ENCODE peak calls at places on chromosomes 16 and 17, in seven cellular contexts. W is tibial nerve, Z is ovary, A is GM12878, E is sigmoid colon, K is heart left ventricle, M is adrenal gland. L is an unnamed sample.

GRCh38 chr17:75267403-75268232 is 3.4 kb downstream of the MIF4GD start:
- DNase-seq in E (no peak), K (no peak), M (no peak), Z (no peak), W (no peak), A (no peak), L (no peak)

GRCh38 chr16:84941916-84942315 is 69.4 kb downstream of the ZDHHC7 start:
- DNase-seq in W (no peak), E (no peak), Z (no peak), M (peak; percentile 84), A (no peak), K (no peak), L (no peak)

GRCh38 chr16:84155226-84155625 is 10.1 kb downstream of the DNAAF1 start:
- DNase-seq in K (no peak), A (no peak), M (no peak), Z (no peak), E (no peak), W (no peak), L (no peak)

GRCh38 chr17:4672055-4672630 is 30.7 kb upstream of the ALOX15 start:
- DNase-seq in A (no peak), M (no peak), W (no peak), E (no peak), K (no peak), Z (no peak), L (no peak)

GRCh38 chr16:66045626-66046025 is 320.9 kb upstream of the CDH5 start:
- DNase-seq in K (no peak), M (no peak), A (no peak), Z (no peak), E (no peak), W (no peak), L (peak; percentile 32)

GRCh38 chr17:8121531-8122390 is 2.1 kb downstream of the HES7 start:
- DNase-seq in K (no peak), Z (peak; percentile 77), W (peak; percentile 22), E (peak; percentile 78), A (no peak), M (no peak), L (peak; percentile 66)

GRCh38 chr16:10756574-10756973 is 12.9 kb downstream of the NUBP1 start:
- DNase-seq in W (no peak), K (no peak), Z (no peak), M (no peak), A (no peak), E (no peak), L (peak; percentile 31)

GRCh38 chr17:977163-977562 is 2.4 kb downstream of the NXN start:
- DNase-seq in W (no peak), Z (no peak), K (no peak), E (no peak), A (no peak), M (no peak), L (no peak)

GRCh38 chr17:4908301-4908700 is 5.4 kb upstream of the CHRNE start:
- DNase-seq in W (no peak), M (no peak), A (no peak), K (no peak), E (no peak), Z (no peak), L (no peak)

GRCh38 chr17:3594976-3595375 is 14.2 kb downstream of the TRPV1 start:
- DNase-seq in W (no peak), E (no peak), K (no peak), A (no peak), Z (no peak), M (no peak), L (peak; percentile 28)

GRCh38 chr16:4795181-4795827 is at the start of gene SMIM22:
- DNase-seq in W (no peak), M (no peak), Z (no peak), K (no peak), E (no peak), A (no peak), L (no peak)

GRCh38 chr16:87138316-87138715 is 178.9 kb downstream of the C16orf95 start:
- DNase-seq in W (no peak), Z (no peak), M (no peak), K (no peak), E (peak; percentile 9), A (no peak), L (no peak)

GRCh38 chr17:74485841-74486240 is 19.4 kb downstream of the CD300A start:
- DNase-seq in E (no peak), W (no peak), M (no peak), Z (no peak), K (no peak), A (no peak), L (no peak)

GRCh38 chr16:81449241-81449640 is 4.6 kb downstream of the CMIP start:
- DNase-seq in E (no peak), W (no peak), Z (no peak), M (no peak), K (no peak), A (no peak), L (no peak)

GRCh38 chr16:83954577-83955016 is 1.6 kb downstream of the OSGIN1 start:
- DNase-seq in E (peak; percentile 82), W (peak; percentile 22), Z (no peak), K (peak; percentile 59), A (no peak), M (peak; percentile 87), L (peak; percentile 37)

GRCh38 chr17:40218006-40218739 is 931 bp upstream of the WIPF2 start:
- DNase-seq in Z (no peak), A (no peak), W (no peak), E (peak; percentile 39), K (no peak), M (no peak), L (no peak)

GRCh38 chr17:28875856-28876564 is 21.2 kb downstream of the ERAL1 start:
- DNase-seq in K (no peak), W (no peak), M (no peak), Z (no peak), E (no peak), A (no peak), L (no peak)

GRCh38 chr17:35117984-35118383 is 1.7 kb downstream of the RAD51D start:
- DNase-seq in K (no peak), E (no peak), Z (no peak), A (peak; percentile 45), W (no peak), M (no peak), L (no peak)

GRCh38 chr17:63702223-63702577 is 2.3 kb upstream of the LIMD2 start:
- DNase-seq in W (no peak), A (no peak), M (peak; percentile 20), E (no peak), K (no peak), Z (no peak), L (no peak)

DNA sequence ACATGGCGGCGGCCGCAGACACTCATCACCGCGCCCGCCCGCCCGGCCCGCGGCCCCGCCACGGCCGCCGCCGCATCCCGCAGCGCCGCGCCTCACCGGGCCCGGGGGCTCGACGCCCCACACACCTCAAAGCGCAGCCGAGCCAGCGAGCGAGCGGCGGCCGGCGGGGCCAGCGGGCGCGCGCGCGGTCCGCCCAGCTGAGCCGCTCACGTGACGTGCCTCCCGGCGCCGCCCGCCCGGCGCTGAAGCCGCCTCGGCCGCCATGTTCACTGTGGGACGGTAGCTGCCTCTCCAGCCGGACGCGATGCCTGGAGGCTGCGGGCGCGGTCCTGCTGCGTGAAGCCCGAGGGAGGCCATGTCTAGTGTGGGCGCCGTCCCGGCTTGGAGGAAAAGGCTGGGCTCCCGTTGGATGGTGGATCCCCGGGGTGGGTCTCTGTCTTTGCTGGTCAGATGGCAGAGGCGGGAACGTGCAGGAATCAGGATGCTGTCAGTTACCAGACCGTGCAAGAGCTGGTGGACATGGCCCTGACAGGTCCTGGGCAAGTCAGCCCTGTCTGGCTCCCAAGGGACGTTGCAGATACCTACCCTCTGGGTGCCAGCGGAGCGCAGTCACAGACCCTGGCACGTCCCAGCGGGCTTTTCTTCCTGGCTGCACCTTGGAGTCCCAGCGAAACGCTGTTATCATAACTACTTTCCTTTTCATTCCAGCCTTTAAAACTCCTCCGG is at the start of gene USP31:
- DNase-seq in Z (peak; percentile 94), W (peak; percentile 84), K (peak; percentile 98), E (peak; percentile 97), M (peak; percentile 98), A (peak; percentile 78), L (peak; percentile 98)
- H3K4me1 ChIP-seq in Z (peaks cover 3% of the 10 kb centered on the region), W (no peaks in the 10 kb centered on the region), K (peaks cover 43% of the 10 kb centered on the region), E (peaks cover 31% of the 10 kb centered on the region), M (peaks cover 15% of the 10 kb centered on the region), A (no peaks in the 10 kb centered on the region), L (no peaks in the 10 kb centered on the region)

DNA sequence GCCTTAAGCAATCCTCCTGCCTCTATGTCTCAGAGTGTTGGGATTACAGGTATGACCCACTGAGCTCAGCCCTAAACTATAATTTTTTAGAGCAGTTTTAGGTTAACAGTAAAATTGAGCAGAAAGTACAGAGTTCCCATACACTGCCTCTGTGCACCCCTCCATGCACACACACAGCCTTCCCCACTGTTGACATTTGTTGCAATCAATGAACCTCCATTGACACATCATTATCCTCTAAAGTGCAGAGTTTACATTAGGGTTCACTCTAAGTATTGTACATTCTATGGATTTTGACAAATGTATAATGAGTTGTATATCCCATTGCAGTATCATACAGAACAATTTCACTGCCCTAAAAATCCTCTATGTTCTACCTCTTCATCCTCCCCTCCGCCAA is 35.0 kb downstream of the NGFR start:
- DNase-seq in W (no peak), K (no peak), A (no peak), M (no peak), Z (no peak), E (no peak), L (no peak)
- TF ChIP-seq CTCF in W (no peak), K (no peak), A (no peak), M (no peak), Z (no peak), E (no peak), L (no peak)

GRCh38 chr17:16425698-16426659 is 10.6 kb downstream of the TRPV2 start:
- DNase-seq in M (no peak), K (no peak), W (no peak), Z (no peak), E (no peak), A (no peak), L (no peak)

GRCh38 chr17:16425202-16425601 is 9.8 kb downstream of the TRPV2 start:
- DNase-seq in W (no peak), M (no peak), E (no peak), Z (no peak), A (no peak), K (no peak), L (no peak)

GRCh38 chr17:16428098-16428882 is 12.9 kb downstream of the TRPV2 start:
- DNase-seq in A (no peak), W (no peak), K (no peak), E (no peak), Z (no peak), M (peak; percentile 74), L (peak; percentile 80)

GRCh38 chr17:16430650-16431049 is 15.3 kb downstream of the TRPV2 start:
- DNase-seq in K (no peak), Z (no peak), A (no peak), M (no peak), E (no peak), W (no peak), L (no peak)

GRCh38 chr17:16427020-16427419 is 11.6 kb downstream of the TRPV2 start:
- DNase-seq in M (no peak), W (no peak), A (no peak), Z (no peak), E (no peak), K (no peak), L (no peak)
- H3K27ac ChIP-seq in M (no peak overlapping the region), W (no peak overlapping the region), A (no peak overlapping the region), Z (no peak overlapping the region), E (no peak overlapping the region), K (no peak overlapping the region), L (no peak overlapping the region)

DNA sequence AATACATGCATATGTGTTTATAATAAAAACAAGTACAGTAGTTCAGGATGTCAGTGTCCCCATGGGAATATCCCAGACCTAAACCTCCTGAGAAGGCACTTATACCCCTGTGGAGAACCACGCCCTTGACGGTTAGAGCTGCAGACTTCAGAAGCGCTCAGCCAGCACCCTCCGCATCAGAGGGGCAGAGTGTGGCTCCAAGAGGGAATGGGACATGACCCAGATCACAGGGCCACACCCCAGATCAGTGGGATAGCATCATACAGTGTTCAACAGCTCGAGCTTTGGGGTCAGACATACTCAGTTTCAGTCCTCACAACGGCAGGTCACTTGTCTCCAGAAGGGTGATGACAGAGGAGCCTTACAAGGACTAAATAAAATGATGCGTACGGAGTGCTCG is 45.8 kb upstream of the ZNF423 start:
- DNase-seq in M (no peak), W (no peak), E (no peak), K (no peak), A (no peak), Z (no peak), L (no peak)
- H3K4me1 ChIP-seq in M (no peaks in the 10 kb centered on the region), W (no peaks in the 10 kb centered on the region), E (no peaks in the 10 kb centered on the region), K (no peaks in the 10 kb centered on the region), A (no peaks in the 10 kb centered on the region), Z (no peaks in the 10 kb centered on the region), L (no peaks in the 10 kb centered on the region)

L was measured in cardiac muscle cell.